ENCODE peak calls at places on chromosomes 3 and 15, in six cellular contexts. One of them, this sample, is unnamed.

GRCh38 chr3:30193625-30194044 is 412.8 kb upstream of the TGFBR2 start:
- DNase-seq in RPMI7951: no peak
- DNase-seq in uterus: no peak
- DNase-seq in NCI-H774: no peak
- DNase-seq in RPMI8226: no peak
- DNase-seq in activated T-helper 1 cell treated with anti-CD3 and anti-CD28 coated beads, Interleukin-2, amount 50 U/mL, for 16 hours: no peak
- DNase-seq in this sample: peak

GRCh38 chr3:179771797-179772196 is 119.0 kb downstream of the USP13 start:
- DNase-seq in uterus: no peak
- DNase-seq in RPMI7951: no peak
- DNase-seq in activated T-helper 1 cell treated with anti-CD3 and anti-CD28 coated beads, Interleukin-2, amount 50 U/mL, for 16 hours: no peak
- DNase-seq in NCI-H774: no peak
- DNase-seq in RPMI8226: no peak
- DNase-seq in this sample: no peak

GRCh38 chr3:10955694-10956453 is 36.7 kb upstream of the SLC6A1 start:
- DNase-seq in activated T-helper 1 cell treated with anti-CD3 and anti-CD28 coated beads, Interleukin-2, amount 50 U/mL, for 16 hours: no peak
- DNase-seq in NCI-H774: no peak
- DNase-seq in RPMI8226: no peak
- DNase-seq in RPMI7951: no peak
- DNase-seq in uterus: no peak
- DNase-seq in this sample: no peak

GRCh38 chr3:140505256-140505655 is 172.6 kb upstream of the TRIM42 start:
- DNase-seq in activated T-helper 1 cell treated with anti-CD3 and anti-CD28 coated beads, Interleukin-2, amount 50 U/mL, for 16 hours: no peak
- DNase-seq in RPMI7951: peak
- DNase-seq in RPMI8226: no peak
- DNase-seq in NCI-H774: peak
- DNase-seq in uterus: no peak
- DNase-seq in this sample: peak

GRCh38 chr3:55859305-55859704 is 372.2 kb upstream of the WNT5A start:
- DNase-seq in activated T-helper 1 cell treated with anti-CD3 and anti-CD28 coated beads, Interleukin-2, amount 50 U/mL, for 16 hours: no peak
- DNase-seq in RPMI7951: no peak
- DNase-seq in uterus: no peak
- DNase-seq in RPMI8226: no peak
- DNase-seq in NCI-H774: no peak
- DNase-seq in this sample: no peak

GRCh38 chr3:87206070-87206469 is 21.0 kb upstream of the CHMP2B start:
- DNase-seq in RPMI8226: no peak
- DNase-seq in uterus: no peak
- DNase-seq in RPMI7951: peak
- DNase-seq in NCI-H774: no peak
- DNase-seq in activated T-helper 1 cell treated with anti-CD3 and anti-CD28 coated beads, Interleukin-2, amount 50 U/mL, for 16 hours: no peak
- DNase-seq in this sample: peak

GRCh38 chr15:87724330-87724729 is 532.2 kb downstream of the NTRK3 start:
- DNase-seq in NCI-H774: no peak
- DNase-seq in RPMI7951: no peak
- DNase-seq in activated T-helper 1 cell treated with anti-CD3 and anti-CD28 coated beads, Interleukin-2, amount 50 U/mL, for 16 hours: no peak
- DNase-seq in uterus: no peak
- DNase-seq in RPMI8226: no peak
- DNase-seq in this sample: no peak

GRCh38 chr15:83449928-83450501 is 2.9 kb downstream of the SH3GL3 start:
- DNase-seq in uterus: no peak
- DNase-seq in RPMI8226: no peak
- DNase-seq in RPMI7951: peak
- DNase-seq in activated T-helper 1 cell treated with anti-CD3 and anti-CD28 coated beads, Interleukin-2, amount 50 U/mL, for 16 hours: no peak
- DNase-seq in NCI-H774: no peak
- DNase-seq in this sample: no peak

GRCh38 chr15:63501256-63502089 is 2.9 kb upstream of the USP3 start:
- DNase-seq in NCI-H774: no peak
- DNase-seq in uterus: peak
- DNase-seq in RPMI7951: peak
- DNase-seq in activated T-helper 1 cell treated with anti-CD3 and anti-CD28 coated beads, Interleukin-2, amount 50 U/mL, for 16 hours: peak
- DNase-seq in RPMI8226: no peak
- DNase-seq in this sample: no peak

GRCh38 chr3:11329779-11330178 is 57.6 kb downstream of the ATG7 start:
- DNase-seq in RPMI8226: no peak
- DNase-seq in RPMI7951: no peak
- DNase-seq in NCI-H774: no peak
- DNase-seq in activated T-helper 1 cell treated with anti-CD3 and anti-CD28 coated beads, Interleukin-2, amount 50 U/mL, for 16 hours: no peak
- DNase-seq in uterus: no peak
- DNase-seq in this sample: no peak

GRCh38 chr3:194043516-194043915 is 92.4 kb upstream of the HES1 start:
- DNase-seq in RPMI7951: peak
- DNase-seq in activated T-helper 1 cell treated with anti-CD3 and anti-CD28 coated beads, Interleukin-2, amount 50 U/mL, for 16 hours: no peak
- DNase-seq in NCI-H774: no peak
- DNase-seq in RPMI8226: no peak
- DNase-seq in uterus: no peak
- DNase-seq in this sample: no peak

GRCh38 chr3:81782585-81782984 is 21.1 kb upstream of the GBE1 start:
- DNase-seq in uterus: no peak
- DNase-seq in RPMI7951: no peak
- DNase-seq in activated T-helper 1 cell treated with anti-CD3 and anti-CD28 coated beads, Interleukin-2, amount 50 U/mL, for 16 hours: no peak
- DNase-seq in NCI-H774: no peak
- DNase-seq in RPMI8226: no peak
- DNase-seq in this sample: peak

GRCh38 chr3:111210003-111210699 is 138.5 kb downstream of the NECTIN3 start:
- DNase-seq in RPMI7951: peak
- DNase-seq in uterus: no peak
- DNase-seq in activated T-helper 1 cell treated with anti-CD3 and anti-CD28 coated beads, Interleukin-2, amount 50 U/mL, for 16 hours: no peak
- DNase-seq in NCI-H774: no peak
- DNase-seq in RPMI8226: no peak
- DNase-seq in this sample: peak

This sample was measured in OCI-M1.